ENCODE peak calls at places on chromosome 16, in five cellular contexts. F is head of caudate nucleus, D is NCI-H2171 treated with DMSO at 0.1 percent for 48 hours, L is NCI-H1436, H is posterior cingulate gyrus. V is an unnamed sample.

GRCh38 chr16:77424841-77425604 is 9.8 kb downstream of the ADAMTS18 start:
- DNase-seq in F (peak; percentile 49), D (no peak), L (no peak), H (no peak), V (no peak)

GRCh38 chr16:70428178-70428998 is 10.5 kb downstream of the ST3GAL2 start:
- DNase-seq in F (peak; percentile 89), D (no peak), L (no peak), H (peak; percentile 77), V (peak; percentile 73)

GRCh38 chr16:80372341-80372740 is 168.5 kb upstream of the DYNLRB2 start:
- DNase-seq in F (no peak), D (no peak), L (no peak), H (no peak), V (no peak)

GRCh38 chr16:85425061-85425662 is 188.0 kb upstream of the GSE1 start:
- DNase-seq in F (peak; percentile 34), D (peak; percentile 54), L (no peak), H (no peak), V (no peak)

GRCh38 chr16:66603537-66604375 is 748 bp upstream of the CMTM3 start:
- DNase-seq in F (peak; percentile 56), D (peak; percentile 63), L (peak; percentile 35), H (no peak), V (no peak)

GRCh38 chr16:2818278-2818876 is 1.3 kb downstream of the PRSS21 start:
- DNase-seq in F (no peak), D (peak; percentile 51), L (no peak), H (no peak), V (no peak)

GRCh38 chr16:50640391-50640790 is 40.7 kb downstream of the SNX20 start:
- DNase-seq in F (no peak), D (no peak), L (no peak), H (no peak), V (no peak)

GRCh38 chr16:20383106-20384029 is 21.2 kb downstream of the PDILT start:
- DNase-seq in F (peak; percentile 87), D (peak; percentile 74), L (peak; percentile 58), H (peak; percentile 55), V (peak; percentile 34)

GRCh38 chr16:87173294-87173883 is 143.8 kb downstream of the C16orf95 start:
- DNase-seq in F (no peak), D (no peak), L (no peak), H (no peak), V (no peak)

GRCh38 chr16:23141959-23142740 is 7.1 kb downstream of the USP31 start:
- DNase-seq in F (no peak), D (no peak), L (no peak), H (no peak), V (no peak)

GRCh38 chr16:82630219-82630618 is 3.5 kb downstream of the CDH13 start:
- DNase-seq in F (no peak), D (no peak), L (no peak), H (no peak), V (no peak)

GRCh38 chr16:70267516-70267915 is 15.8 kb upstream of the EXOSC6 start:
- DNase-seq in F (peak; percentile 59), D (peak; percentile 37), L (peak; percentile 26), H (peak; percentile 34), V (no peak)

GRCh38 chr16:64428463-64428862 is 693.4 kb downstream of the CDH11 start:
- DNase-seq in F (no peak), D (peak; percentile 64), L (no peak), H (no peak), V (no peak)

GRCh38 chr16:14509055-14509454 is 121.0 kb downstream of the PARN start:
- DNase-seq in F (no peak), D (no peak), L (no peak), H (no peak), V (no peak)

GRCh38 chr16:189604-190186 is 9.4 kb downstream of the HBQ1 start:
- DNase-seq in F (no peak), D (no peak), L (no peak), H (no peak), V (no peak)

GRCh38 chr16:19722269-19722952 is 4.3 kb downstream of the IQCK start:
- DNase-seq in F (no peak), D (no peak), L (no peak), H (no peak), V (no peak)

GRCh38 chr16:23334950-23335349 is 32.8 kb downstream of the SCNN1B start:
- DNase-seq in F (no peak), D (no peak), L (no peak), H (no peak), V (no peak)

GRCh38 chr16:88703486-88704309 is 2.5 kb downstream of the RNF166 start:
- DNase-seq in F (peak; percentile 76), D (no peak), L (no peak), H (peak; percentile 61), V (peak; percentile 58)

GRCh38 chr16:69240336-69240735 is 53.4 kb downstream of the SNTB2 start:
- DNase-seq in F (no peak), D (no peak), L (no peak), H (no peak), V (no peak)